ENCODE peak calls at places on chromosomes 5 and 9, in nine cellular contexts. X is activated T-helper 1 cell treated with anti-CD3 and anti-CD28 coated beads, Interleukin-12 subunit alpha, Interleukin-12 subunit beta, Interleukin-2, Interleukin-4 antibody, amounts not matched to agents 30 ng/mL and 10 ng/mL and 1 ng/mL, durations not matched to agents 14 hours and 24 hours and 36 hours; Y is small intestine; P is kidney glomerular epithelial cell; N is amniotic stem cell; T is neuronal stem cell; Q is bronchial epithelial cell; Z is KBM-7; J is endothelial cell. C is an unnamed sample.

GRCh38 chr5:143771229-143772001 is 40.5 kb upstream of the HMHB1 start:
- DNase-seq in X (no peak), N (no peak), Y (no peak), J (peak), P (no peak), Q (no peak), Z (no peak), T (no peak), C (no peak)

GRCh38 chr5:58335518-58335917 is 124.4 kb downstream of the PLK2 start:
- DNase-seq in Q (peak), P (no peak), X (no peak), J (no peak), Z (no peak), Y (no peak), N (no peak), T (no peak), C (no peak)

GRCh38 chr9:132991351-132992300 is 13.1 kb downstream of the GFI1B start:
- DNase-seq in Y (no peak), T (no peak), Q (no peak), N (no peak), P (no peak), J (no peak), Z (peak), X (no peak), C (no peak)

GRCh38 chr5:160957312-160957711 is 105.3 kb upstream of the ATP10B start:
- DNase-seq in J (no peak), Y (no peak), X (no peak), Z (no peak), Q (no peak), P (no peak), T (no peak), N (no peak), C (no peak)

GRCh38 chr9:18707489-18708210 is 233.7 kb downstream of the ADAMTSL1 start:
- DNase-seq in P (no peak), Q (no peak), J (no peak), Z (no peak), Y (no peak), N (no peak), T (no peak), X (no peak), C (no peak)

GRCh38 chr5:54701179-54701578 is 183.6 kb downstream of the SNX18 start:
- DNase-seq in Z (no peak), Y (no peak), P (peak), J (no peak), Q (peak), T (no peak), N (peak), X (no peak), C (peak)

GRCh38 chr9:135223831-135224230 is 136.4 kb downstream of the OLFM1 start:
- DNase-seq in J (no peak), N (no peak), Z (no peak), Y (no peak), X (no peak), T (no peak), P (no peak), Q (no peak), C (no peak)

GRCh38 chr5:623531-623930 is 11.4 kb downstream of the CEP72 start:
- DNase-seq in J (no peak), N (no peak), Z (no peak), X (no peak), T (no peak), P (no peak), Y (no peak), Q (no peak), C (no peak)

GRCh38 chr5:15452030-15452429 is 48.0 kb upstream of the FBXL7 start:
- DNase-seq in Q (no peak), N (no peak), X (no peak), T (no peak), Z (no peak), J (no peak), P (no peak), Y (no peak), C (no peak)

GRCh38 chr5:124908603-124909451 is 162.4 kb upstream of the ZNF608 start:
- DNase-seq in Y (peak), P (peak), X (no peak), N (no peak), Q (peak), Z (peak), J (no peak), T (no peak), C (no peak)

C was measured in HS-27A.